ENCODE peak calls at places on chromosomes 13 and 19, in five cellular contexts. P is neuronal stem cell, B is PC-3, I is GM23338, F is IMR-90. D is an unnamed sample.

GRCh38 chr13:97967226-97967625 is 13.8 kb downstream of the IPO5 start:
- DNase-seq in P (no peak), B (no peak), I (no peak), F (no peak), D (no peak)

GRCh38 chr19:31838163-31838798 is 489.0 kb upstream of the TSHZ3 start:
- DNase-seq in P (peak; percentile 20), B (no peak), I (no peak), F (no peak), D (no peak)

GRCh38 chr13:113043001-113043630 is 62.5 kb upstream of the F7 start:
- DNase-seq in P (no peak), B (no peak), I (no peak), F (no peak), D (no peak)

GRCh38 chr19:47848871-47849473 is 10.1 kb upstream of the TPRX2 start:
- DNase-seq in P (peak; percentile 80), B (no peak), I (peak; percentile 93), F (no peak), D (no peak)

GRCh38 chr19:15330801-15331418 is 1.4 kb downstream of the BRD4 start:
- DNase-seq in P (peak; percentile 17), B (peak; percentile 70), I (peak; percentile 63), F (peak; percentile 89), D (no peak)

GRCh38 chr13:33761744-33762143 is 56.2 kb upstream of the RFC3 start:
- DNase-seq in P (no peak), B (peak; percentile 41), I (peak; percentile 43), F (no peak), D (peak; percentile 70)

GRCh38 chr19:15498910-15499309 is 9.4 kb upstream of the CYP4F22 start:
- DNase-seq in P (no peak), B (no peak), I (peak; percentile 44), F (no peak), D (peak; percentile 63)

GRCh38 chr13:48110930-48111721 is 16.2 kb upstream of the MED4 start:
- DNase-seq in P (no peak), B (no peak), I (no peak), F (no peak), D (no peak)

GRCh38 chr13:33111414-33112110 is 95.3 kb downstream of the KL start:
- DNase-seq in P (no peak), B (no peak), I (no peak), F (peak; percentile 61), D (no peak)

GRCh38 chr19:8571006-8571411 is 6.2 kb downstream of the MYO1F start:
- DNase-seq in P (no peak), B (peak; percentile 87), I (no peak), F (peak; percentile 68), D (no peak)

GRCh38 chr13:57425531-57425930 is 206.0 kb upstream of the PCDH17 start:
- DNase-seq in P (no peak), B (no peak), I (no peak), F (no peak), D (no peak)

GRCh38 chr13:62747152-62747551 is 1331.5 kb upstream of the PCDH20 start:
- DNase-seq in P (no peak), B (no peak), I (no peak), F (peak; percentile 13), D (no peak)

GRCh38 chr13:49629947-49630346 is 1.6 kb downstream of the ARL11 start:
- DNase-seq in P (no peak), B (no peak), I (no peak), F (peak; percentile 25), D (no peak)

GRCh38 chr19:589693-590395 is at the start of gene HCN2:
- DNase-seq in P (no peak), B (no peak), I (no peak), F (no peak), D (no peak)

GRCh38 chr13:72170571-72170970 is 303.6 kb upstream of the DACH1 start:
- DNase-seq in P (no peak), B (no peak), I (no peak), F (no peak), D (no peak)

GRCh38 chr13:99656092-99656745 is 154.9 kb downstream of the TM9SF2 start:
- DNase-seq in P (peak; percentile 86), B (peak; percentile 72), I (peak; percentile 93), F (peak; percentile 67), D (peak; percentile 90)

GRCh38 chr13:99653526-99653925 is 152.3 kb downstream of the TM9SF2 start:
- DNase-seq in P (no peak), B (no peak), I (no peak), F (no peak), D (no peak)

GRCh38 chr13:99654076-99654475 is 152.8 kb downstream of the TM9SF2 start:
- DNase-seq in P (no peak), B (no peak), I (no peak), F (no peak), D (no peak)

GRCh38 chr13:99656843-99657506 is 155.7 kb downstream of the TM9SF2 start:
- DNase-seq in P (no peak), B (no peak), I (no peak), F (no peak), D (no peak)

GRCh38 chr13:99655351-99656091 is 154.2 kb downstream of the TM9SF2 start:
- DNase-seq in P (no peak), B (peak; percentile 17), I (no peak), F (peak; percentile 24), D (no peak)
- H3K4me2 ChIP-seq in P (no peak overlapping the region), B (peak overlapping the region; percentile 41), I (peak overlapping the region; percentile 14), F (no peak overlapping the region), D (no peak overlapping the region)

GRCh38 chr13:107886118-107886517 is 329.2 kb downstream of the LIG4 start:
- DNase-seq in P (no peak), B (peak; percentile 31), I (no peak), F (no peak), D (no peak)
- H3K4me1 ChIP-seq in P (no peaks in the 10 kb centered on the region), B (peaks cover 46% of the 10 kb centered on the region), I (no peaks in the 10 kb centered on the region), F (peaks cover 5% of the 10 kb centered on the region), D (no peaks in the 10 kb centered on the region)

DNA sequence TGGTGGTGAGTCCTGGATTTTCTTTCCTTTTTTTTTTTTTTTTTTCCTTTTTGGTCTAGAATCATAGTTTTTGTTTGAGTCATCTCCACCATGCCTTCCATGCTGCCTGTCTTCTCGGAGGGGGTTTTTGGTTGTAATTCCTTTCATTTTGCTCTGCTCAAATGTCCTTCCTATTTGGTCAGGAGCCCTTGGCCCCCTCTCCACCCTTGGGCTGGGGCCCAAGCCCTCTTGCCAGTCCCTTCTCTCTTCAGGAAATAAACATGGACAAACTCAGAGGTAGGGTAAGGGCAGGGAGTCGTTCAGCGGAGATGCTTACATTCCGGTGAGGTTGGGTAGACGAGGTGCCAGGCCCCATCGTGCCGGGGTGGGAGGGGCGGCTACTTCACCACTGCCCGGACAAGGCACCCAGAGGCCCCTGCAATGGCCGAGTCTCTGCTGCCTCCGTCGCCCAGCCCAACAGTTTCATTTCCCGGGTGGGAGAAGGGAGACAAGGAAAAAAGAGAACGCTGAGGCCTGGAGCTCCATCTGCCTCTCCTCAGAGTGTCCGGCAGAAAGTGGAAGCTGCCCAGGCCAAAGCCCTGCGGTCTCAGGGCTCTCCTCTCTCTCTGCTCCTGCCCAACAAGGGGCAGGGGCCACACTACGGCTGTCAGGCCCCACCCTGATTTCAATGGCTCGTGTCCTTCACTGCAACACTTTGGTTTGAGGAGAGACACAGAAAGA is 12.7 kb downstream of the ZNF574 start:
- DNase-seq in P (no peak), B (no peak), I (no peak), F (peak; percentile 81), D (no peak)
- H3K4me3 ChIP-seq in P (no peak overlapping the region), B (no peak overlapping the region), I (no peak overlapping the region), F (no peak overlapping the region), D (no peak overlapping the region)

DNA sequence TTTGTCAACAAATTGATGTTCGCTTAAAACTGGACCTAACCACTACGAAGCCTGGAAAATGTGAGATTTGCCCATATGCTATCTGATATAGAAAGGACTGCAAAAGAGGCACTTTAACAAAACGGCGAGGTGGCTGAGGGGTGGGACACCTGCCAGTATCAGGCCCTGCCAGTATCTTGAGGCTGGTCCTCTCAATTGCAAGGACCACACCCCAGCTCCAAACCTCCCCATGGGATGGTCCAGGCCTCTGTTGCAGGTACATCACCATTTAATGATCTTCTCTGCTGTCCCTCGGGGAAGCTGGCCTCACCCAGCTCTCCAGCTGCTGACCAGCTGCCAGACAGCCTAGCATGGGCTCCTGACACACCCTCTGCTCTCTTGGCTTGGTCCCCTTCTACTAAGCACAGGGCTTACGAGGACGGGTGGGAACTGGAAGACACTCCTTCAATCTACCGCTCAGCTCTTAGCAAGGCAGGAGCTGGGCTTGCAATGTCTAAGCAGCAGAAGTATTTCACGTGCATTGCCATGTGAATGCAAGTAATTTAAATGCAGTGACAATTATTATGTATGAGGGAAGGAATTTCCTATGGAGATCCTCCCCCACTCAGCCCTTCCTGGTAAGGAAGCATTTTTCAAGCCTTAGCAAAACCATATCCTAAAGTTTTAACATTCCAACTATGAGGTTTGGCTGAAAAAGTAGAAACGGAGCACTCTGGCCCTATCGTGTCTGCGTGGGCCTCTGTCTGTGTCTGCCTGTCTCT is 63.9 kb downstream of the LATS2 start:
- DNase-seq in P (no peak), B (peak; percentile 7), I (peak; percentile 75), F (peak; percentile 98), D (no peak)
- H3K4me2 ChIP-seq in P (no peak overlapping the region), B (no peak overlapping the region), I (peak overlapping the region; percentile 22), F (peak overlapping the region; percentile 21), D (no peak overlapping the region)

DNA sequence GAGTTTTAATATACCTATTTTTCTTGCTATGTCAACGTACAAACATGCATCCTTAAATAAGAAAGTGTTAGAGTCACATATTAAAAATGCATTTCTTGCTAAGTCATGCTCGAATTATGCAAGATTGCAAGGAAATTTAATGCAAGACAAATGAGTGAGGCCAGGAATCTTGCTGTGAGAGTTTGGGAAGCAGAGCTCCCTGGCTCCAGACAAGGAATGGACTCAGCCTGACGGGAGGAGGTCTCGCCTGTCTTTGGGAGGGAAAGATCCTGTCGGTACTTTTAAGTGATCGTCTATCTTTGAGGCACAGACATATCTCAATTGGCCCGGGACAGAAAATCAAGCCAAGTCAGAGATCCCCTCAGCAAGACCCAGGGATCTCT is 39.2 kb downstream of the RFX2 start:
- DNase-seq in P (no peak), B (peak; percentile 15), I (no peak), F (peak; percentile 78), D (no peak)
- H3K4me1 ChIP-seq in P (peaks cover 11% of the 10 kb centered on the region), B (peaks cover 16% of the 10 kb centered on the region), I (peaks cover 3% of the 10 kb centered on the region), F (peaks cover 22% of the 10 kb centered on the region), D (no peaks in the 10 kb centered on the region)

D was measured in Karpas-422.